ENCODE peak calls at places on chromosomes 12 and 14, in five cellular contexts. T is WERI-Rb-1, W is transverse colon, B is GM23248, E is H9. Q is an unnamed sample.

GRCh38 chr14:96949594-96949993 is 152.4 kb downstream of the VRK1 start:
- DNase-seq in T (no peak), E (no peak), W (no peak), B (no peak), Q (no peak)

GRCh38 chr12:19741132-19741489 is 301.8 kb downstream of the AEBP2 start:
- DNase-seq in W (no peak), E (no peak), T (no peak), B (no peak), Q (no peak)

GRCh38 chr12:27497446-27497845 is 26.6 kb upstream of the PPFIBP1 start:
- DNase-seq in W (no peak), T (no peak), B (no peak), E (no peak), Q (no peak)

GRCh38 chr14:102655154-102655553 is 62.7 kb downstream of the RCOR1 start:
- DNase-seq in W (no peak), B (peak; percentile 53), T (no peak), E (no peak), Q (no peak)

GRCh38 chr14:90759370-90760054 is 56.7 kb downstream of the TTC7B start:
- DNase-seq in E (no peak), T (no peak), B (no peak), W (no peak), Q (no peak)

GRCh38 chr12:65826513-65827171 is 2.4 kb downstream of the HMGA2 start:
- DNase-seq in W (no peak), E (no peak), B (peak; percentile 80), T (no peak), Q (no peak)

GRCh38 chr12:12210983-12211382 is 55.9 kb downstream of the LRP6 start:
- DNase-seq in T (no peak), B (no peak), E (no peak), W (no peak), Q (no peak)

GRCh38 chr14:75578786-75579781 is 664 bp downstream of the FLVCR2 start:
- DNase-seq in B (no peak), E (no peak), T (peak; percentile 43), W (peak; percentile 80), Q (peak; percentile 16)

GRCh38 chr14:64870160-64870559 is 9.5 kb downstream of the SPTB start:
- DNase-seq in W (no peak), B (no peak), T (no peak), E (no peak), Q (no peak)

GRCh38 chr14:61452452-61452851 is 131.1 kb downstream of the PRKCH start:
- DNase-seq in W (no peak), E (no peak), T (no peak), B (no peak), Q (no peak)

GRCh38 chr14:64841121-64841611 is 38.5 kb downstream of the SPTB start:
- DNase-seq in W (no peak), E (peak; percentile 67), B (peak; percentile 58), T (no peak), Q (no peak)

GRCh38 chr14:75469606-75470237 is 41.9 kb downstream of the JDP2 start:
- DNase-seq in E (no peak), T (no peak), W (peak; percentile 83), B (peak; percentile 50), Q (peak; percentile 91)

GRCh38 chr12:31906581-31907286 is 52.5 kb upstream of the RESF1 start:
- DNase-seq in B (no peak), T (no peak), E (no peak), W (no peak), Q (peak; percentile 12)

GRCh38 chr12:26845984-26846383 is 13.0 kb upstream of the ITPR2 start:
- DNase-seq in E (no peak), B (peak; percentile 69), T (no peak), W (no peak), Q (peak; percentile 17)

GRCh38 chr14:100531591-100532121 is 55.6 kb downstream of the BEGAIN start:
- DNase-seq in T (peak; percentile 4), E (peak; percentile 16), W (no peak), B (no peak), Q (peak; percentile 11)

GRCh38 chr12:128938886-128939285 is 85.6 kb downstream of the GLT1D1 start:
- DNase-seq in E (no peak), T (no peak), B (no peak), W (no peak), Q (no peak)

GRCh38 chr14:88551094-88551870 is 3.5 kb downstream of the PTPN21 start:
- DNase-seq in T (no peak), E (peak; percentile 86), W (peak; percentile 84), B (peak; percentile 92), Q (peak; percentile 87)

GRCh38 chr12:68359669-68360068 is 27.5 kb upstream of the MDM1 start:
- DNase-seq in B (peak; percentile 34), T (no peak), E (no peak), W (no peak), Q (no peak)

GRCh38 chr14:59197695-59198262 is 9.3 kb downstream of the DAAM1 start:
- DNase-seq in E (no peak), W (no peak), T (no peak), B (no peak), Q (no peak)
- H3K27ac ChIP-seq in E (no peak overlapping the region), W (no peak overlapping the region), T (peak overlapping the region; percentile 31), B (no peak overlapping the region), Q (no peak overlapping the region)

DNA sequence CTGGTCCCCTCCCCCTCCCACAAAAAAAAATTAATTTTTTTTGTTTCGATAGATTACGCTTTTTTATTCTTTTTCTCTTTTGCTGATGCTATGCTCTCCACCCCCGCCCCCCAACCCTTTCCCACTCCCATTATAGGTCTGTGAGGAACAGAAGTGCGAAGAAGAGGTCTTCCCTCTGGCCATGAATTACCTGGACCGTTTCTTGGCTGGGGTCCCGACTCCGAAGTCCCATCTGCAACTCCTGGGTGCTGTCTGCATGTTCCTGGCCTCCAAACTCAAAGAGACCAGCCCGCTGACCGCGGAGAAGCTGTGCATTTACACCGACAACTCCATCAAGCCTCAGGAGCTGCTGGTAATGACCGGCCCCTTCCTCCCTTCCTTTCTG is 2.3 kb downstream of the CCND2 start:
- DNase-seq in W (peak; percentile 49), E (peak; percentile 57), T (no peak), B (no peak), Q (no peak)
- H3K27ac ChIP-seq in W (peak overlapping the region; percentile 92), E (no peak overlapping the region), T (no peak overlapping the region), B (no peak overlapping the region), Q (no peak overlapping the region)

DNA sequence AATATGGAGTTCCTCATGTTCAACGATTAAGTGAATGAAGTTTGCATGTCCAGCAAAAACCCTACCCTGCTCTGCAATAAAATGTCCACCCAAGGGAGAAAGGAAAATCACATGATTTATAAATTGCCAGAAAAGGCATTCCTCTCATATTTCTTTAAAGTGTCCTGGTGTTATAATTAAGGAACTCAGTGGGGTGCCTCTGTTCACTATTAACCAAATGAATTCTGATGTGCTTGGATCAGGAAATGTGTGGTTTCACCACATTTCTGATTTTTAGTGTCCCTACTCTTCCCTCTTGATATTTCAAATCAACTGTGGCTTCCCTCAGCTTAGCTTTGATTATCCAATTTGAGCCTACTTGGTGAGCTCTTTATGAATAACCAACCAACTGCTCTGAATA is 208.1 kb downstream of the PHLDA1 start:
- DNase-seq in T (no peak), B (no peak), W (no peak), E (no peak), Q (no peak)
- H3K27ac ChIP-seq in T (no peak overlapping the region), B (no peak overlapping the region), W (no peak overlapping the region), E (no peak overlapping the region), Q (no peak overlapping the region)

DNA sequence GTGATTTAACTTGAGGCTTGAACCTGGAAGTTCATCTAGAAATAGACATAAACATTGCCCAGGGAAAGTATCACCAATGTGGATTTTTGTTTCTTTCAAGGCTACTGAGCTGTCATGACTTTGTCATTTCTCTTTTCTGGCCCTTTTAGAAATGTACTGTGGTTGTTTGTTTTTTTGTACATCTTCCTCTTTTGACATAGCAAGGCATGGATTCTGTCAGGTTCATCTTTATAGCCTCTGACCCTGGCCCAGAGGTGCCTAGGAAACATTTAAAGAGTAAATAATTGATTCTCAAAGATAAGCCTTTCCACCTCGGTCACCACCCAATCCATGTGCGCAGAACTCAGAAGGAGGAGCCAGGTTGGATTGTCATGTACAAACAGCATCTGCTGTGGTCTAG is 8.6 kb downstream of the CHST11 start:
- DNase-seq in T (no peak), E (no peak), B (no peak), W (no peak), Q (no peak)
- H3K27ac ChIP-seq in T (no peak overlapping the region), E (no peak overlapping the region), B (no peak overlapping the region), W (peak overlapping the region; percentile 36), Q (no peak overlapping the region)

GRCh38 chr14:50678163-50678562 is 10.1 kb upstream of the SAV1 start:
- DNase-seq in B (peak; percentile 8), T (no peak), W (no peak), E (no peak), Q (no peak)
- H3K27ac ChIP-seq in B (peak overlapping the region; percentile 63), T (no peak overlapping the region), W (no peak overlapping the region), E (no peak overlapping the region), Q (no peak overlapping the region)

Q was measured in body of pancreas.